ENCODE peak calls at places on chromosome 5, in six cellular contexts. One of them, this sample, is unnamed.

GRCh38 chr5:68419637-68420452 is 204.3 kb downstream of the PIK3R1 start:
- DNase-seq in left lobe of liver: no peak
- DNase-seq in AG08395: peak
- DNase-seq in sigmoid colon: no peak
- DNase-seq in Caki2: peak
- DNase-seq in naive thymus-derived CD8-positive, alpha-beta T cell: no peak
- DNase-seq in this sample: no peak

GRCh38 chr5:149228610-149229297 is 42.9 kb upstream of the AFAP1L1 start:
- DNase-seq in AG08395: peak
- DNase-seq in left lobe of liver: no peak
- DNase-seq in sigmoid colon: peak
- DNase-seq in Caki2: peak
- DNase-seq in naive thymus-derived CD8-positive, alpha-beta T cell: no peak
- DNase-seq in this sample: no peak

GRCh38 chr5:43020294-43020711 is 19.8 kb downstream of the ANXA2R start:
- DNase-seq in AG08395: no peak
- DNase-seq in naive thymus-derived CD8-positive, alpha-beta T cell: no peak
- DNase-seq in left lobe of liver: no peak
- DNase-seq in Caki2: no peak
- DNase-seq in sigmoid colon: no peak
- DNase-seq in this sample: no peak

GRCh38 chr5:15650266-15650665 is 150.3 kb downstream of the FBXL7 start:
- DNase-seq in Caki2: no peak
- DNase-seq in sigmoid colon: no peak
- DNase-seq in naive thymus-derived CD8-positive, alpha-beta T cell: no peak
- DNase-seq in AG08395: no peak
- DNase-seq in left lobe of liver: no peak
- DNase-seq in this sample: no peak

GRCh38 chr5:10489810-10490426 is 48.2 kb downstream of the ROPN1L start:
- DNase-seq in AG08395: no peak
- DNase-seq in left lobe of liver: no peak
- DNase-seq in sigmoid colon: no peak
- DNase-seq in naive thymus-derived CD8-positive, alpha-beta T cell: peak
- DNase-seq in Caki2: no peak
- DNase-seq in this sample: peak

GRCh38 chr5:127386557-127386956 is 96.0 kb downstream of the MEGF10 start:
- DNase-seq in AG08395: no peak
- DNase-seq in Caki2: peak
- DNase-seq in naive thymus-derived CD8-positive, alpha-beta T cell: no peak
- DNase-seq in sigmoid colon: no peak
- DNase-seq in left lobe of liver: no peak
- DNase-seq in this sample: no peak

GRCh38 chr5:142512680-142513042 is 173.2 kb downstream of the FGF1 start:
- DNase-seq in left lobe of liver: no peak
- DNase-seq in naive thymus-derived CD8-positive, alpha-beta T cell: no peak
- DNase-seq in AG08395: peak
- DNase-seq in sigmoid colon: no peak
- DNase-seq in Caki2: peak
- DNase-seq in this sample: no peak

GRCh38 chr5:72503888-72504491 is 3.2 kb downstream of the ZNF366 start:
- DNase-seq in sigmoid colon: no peak
- DNase-seq in naive thymus-derived CD8-positive, alpha-beta T cell: no peak
- DNase-seq in AG08395: peak
- DNase-seq in left lobe of liver: no peak
- DNase-seq in Caki2: peak
- DNase-seq in this sample: no peak

GRCh38 chr5:140182803-140183367 is 7.9 kb downstream of the CYSTM1 start:
- DNase-seq in sigmoid colon: peak
- DNase-seq in AG08395: peak
- DNase-seq in left lobe of liver: no peak
- DNase-seq in naive thymus-derived CD8-positive, alpha-beta T cell: no peak
- DNase-seq in Caki2: peak
- DNase-seq in this sample: no peak

GRCh38 chr5:172690258-172691075 is 49.4 kb downstream of the NEURL1B start:
- DNase-seq in AG08395: no peak
- DNase-seq in left lobe of liver: no peak
- DNase-seq in sigmoid colon: peak
- DNase-seq in naive thymus-derived CD8-positive, alpha-beta T cell: no peak
- DNase-seq in Caki2: no peak
- DNase-seq in this sample: no peak

GRCh38 chr5:57716661-57717060 is 234.1 kb upstream of the ACTBL2 start:
- DNase-seq in left lobe of liver: no peak
- DNase-seq in Caki2: no peak
- DNase-seq in AG08395: no peak
- DNase-seq in sigmoid colon: no peak
- DNase-seq in naive thymus-derived CD8-positive, alpha-beta T cell: no peak
- DNase-seq in this sample: no peak

GRCh38 chr5:83917261-83917908 is 196.7 kb upstream of the HAPLN1 start:
- DNase-seq in left lobe of liver: no peak
- DNase-seq in Caki2: no peak
- DNase-seq in AG08395: no peak
- DNase-seq in sigmoid colon: no peak
- DNase-seq in naive thymus-derived CD8-positive, alpha-beta T cell: no peak
- DNase-seq in this sample: no peak

GRCh38 chr5:34660444-34660843 is 4.3 kb downstream of the RAI14 start:
- DNase-seq in Caki2: peak
- DNase-seq in AG08395: peak
- DNase-seq in naive thymus-derived CD8-positive, alpha-beta T cell: no peak
- DNase-seq in sigmoid colon: no peak
- DNase-seq in left lobe of liver: no peak
- DNase-seq in this sample: no peak

GRCh38 chr5:158154226-158155005 is 295.5 kb upstream of the CLINT1 start:
- DNase-seq in left lobe of liver: no peak
- DNase-seq in AG08395: peak
- DNase-seq in Caki2: peak
- DNase-seq in naive thymus-derived CD8-positive, alpha-beta T cell: no peak
- DNase-seq in sigmoid colon: peak
- DNase-seq in this sample: no peak

GRCh38 chr5:161273410-161273809 is 273.1 kb downstream of the GABRB2 start:
- DNase-seq in left lobe of liver: no peak
- DNase-seq in sigmoid colon: no peak
- DNase-seq in AG08395: peak
- DNase-seq in naive thymus-derived CD8-positive, alpha-beta T cell: no peak
- DNase-seq in Caki2: no peak
- DNase-seq in this sample: no peak

GRCh38 chr5:10601246-10602030 is 37.6 kb downstream of the ANKRD33B start:
- DNase-seq in naive thymus-derived CD8-positive, alpha-beta T cell: no peak
- DNase-seq in AG08395: peak
- DNase-seq in Caki2: peak
- DNase-seq in left lobe of liver: peak
- DNase-seq in sigmoid colon: peak
- DNase-seq in this sample: no peak

GRCh38 chr5:116038817-116039216 is 6.5 kb downstream of the ARL14EPL start:
- DNase-seq in Caki2: no peak
- DNase-seq in naive thymus-derived CD8-positive, alpha-beta T cell: no peak
- DNase-seq in sigmoid colon: no peak
- DNase-seq in left lobe of liver: no peak
- DNase-seq in AG08395: no peak
- DNase-seq in this sample: peak

GRCh38 chr5:71011194-71011792 is 13.8 kb downstream of the NAIP start:
- DNase-seq in Caki2: no peak
- DNase-seq in AG08395: no peak
- DNase-seq in naive thymus-derived CD8-positive, alpha-beta T cell: no peak
- DNase-seq in sigmoid colon: no peak
- DNase-seq in left lobe of liver: no peak
- DNase-seq in this sample: no peak

GRCh38 chr5:141811287-141812155 is 66.7 kb downstream of the PCDH1 start:
- DNase-seq in left lobe of liver: no peak
- DNase-seq in Caki2: no peak
- DNase-seq in sigmoid colon: no peak
- DNase-seq in AG08395: peak
- DNase-seq in naive thymus-derived CD8-positive, alpha-beta T cell: no peak
- DNase-seq in this sample: peak

GRCh38 chr5:67015577-67016290 is 180.9 kb downstream of the CD180 start:
- DNase-seq in Caki2: no peak
- DNase-seq in AG08395: no peak
- DNase-seq in naive thymus-derived CD8-positive, alpha-beta T cell: no peak
- DNase-seq in left lobe of liver: no peak
- DNase-seq in sigmoid colon: no peak
- DNase-seq in this sample: no peak

GRCh38 chr5:45042283-45042682 is 233.5 kb downstream of the MRPS30 start:
- DNase-seq in naive thymus-derived CD8-positive, alpha-beta T cell: no peak
- DNase-seq in Caki2: no peak
- DNase-seq in sigmoid colon: no peak
- DNase-seq in left lobe of liver: no peak
- DNase-seq in AG08395: no peak
- DNase-seq in this sample: no peak

GRCh38 chr5:126368239-126368812 is 54.9 kb upstream of the GRAMD2B start:
- DNase-seq in AG08395: no peak
- DNase-seq in left lobe of liver: no peak
- DNase-seq in Caki2: peak
- DNase-seq in sigmoid colon: peak
- DNase-seq in naive thymus-derived CD8-positive, alpha-beta T cell: no peak
- DNase-seq in this sample: no peak

GRCh38 chr5:82307431-82307830 is 29.3 kb upstream of the RPS23 start:
- DNase-seq in left lobe of liver: no peak
- DNase-seq in Caki2: no peak
- DNase-seq in sigmoid colon: no peak
- DNase-seq in AG08395: peak
- DNase-seq in naive thymus-derived CD8-positive, alpha-beta T cell: no peak
- DNase-seq in this sample: no peak

GRCh38 chr5:141422742-141423291 is 2.0 kb downstream of the PCDHGA11 start:
- DNase-seq in sigmoid colon: no peak
- DNase-seq in left lobe of liver: no peak
- DNase-seq in naive thymus-derived CD8-positive, alpha-beta T cell: no peak
- DNase-seq in Caki2: no peak
- DNase-seq in AG08395: no peak
- DNase-seq in this sample: no peak

GRCh38 chr5:113343343-113343742 is 91.4 kb downstream of the TSSK1B start:
- DNase-seq in sigmoid colon: no peak
- DNase-seq in naive thymus-derived CD8-positive, alpha-beta T cell: no peak
- DNase-seq in AG08395: no peak
- DNase-seq in Caki2: no peak
- DNase-seq in left lobe of liver: no peak
- DNase-seq in this sample: no peak

GRCh38 chr5:111004291-111004690 is 67.2 kb upstream of the TSLP start:
- DNase-seq in Caki2: no peak
- DNase-seq in AG08395: no peak
- DNase-seq in naive thymus-derived CD8-positive, alpha-beta T cell: no peak
- DNase-seq in sigmoid colon: no peak
- DNase-seq in left lobe of liver: no peak
- DNase-seq in this sample: no peak

GRCh38 chr5:102421647-102422046 is 77.2 kb downstream of the SLCO6A1 start:
- DNase-seq in sigmoid colon: no peak
- DNase-seq in left lobe of liver: peak
- DNase-seq in AG08395: no peak
- DNase-seq in naive thymus-derived CD8-positive, alpha-beta T cell: no peak
- DNase-seq in Caki2: peak
- DNase-seq in this sample: no peak

GRCh38 chr5:149780043-149780737 is 50.1 kb downstream of the PPARGC1B start:
- DNase-seq in naive thymus-derived CD8-positive, alpha-beta T cell: no peak
- DNase-seq in left lobe of liver: no peak
- DNase-seq in sigmoid colon: no peak
- DNase-seq in Caki2: no peak
- DNase-seq in AG08395: no peak
- DNase-seq in this sample: no peak

GRCh38 chr5:35120745-35121144 is 73.0 kb upstream of the AGXT2 start:
- DNase-seq in left lobe of liver: no peak
- DNase-seq in Caki2: no peak
- DNase-seq in naive thymus-derived CD8-positive, alpha-beta T cell: no peak
- DNase-seq in sigmoid colon: no peak
- DNase-seq in AG08395: no peak
- DNase-seq in this sample: no peak

GRCh38 chr5:150001660-150002493 is 1.3 kb downstream of the HMGXB3 start:
- DNase-seq in Caki2: peak
- DNase-seq in naive thymus-derived CD8-positive, alpha-beta T cell: peak
- DNase-seq in left lobe of liver: peak
- DNase-seq in AG08395: peak
- DNase-seq in sigmoid colon: peak
- DNase-seq in this sample: peak

GRCh38 chr5:149372041-149372805 is 6.9 kb downstream of the IL17B start:
- DNase-seq in sigmoid colon: no peak
- DNase-seq in AG08395: no peak
- DNase-seq in Caki2: no peak
- DNase-seq in left lobe of liver: no peak
- DNase-seq in naive thymus-derived CD8-positive, alpha-beta T cell: no peak
- DNase-seq in this sample: no peak

GRCh38 chr5:102018279-102018678 is 277.8 kb downstream of the SLCO4C1 start:
- DNase-seq in left lobe of liver: no peak
- DNase-seq in AG08395: no peak
- DNase-seq in Caki2: no peak
- DNase-seq in naive thymus-derived CD8-positive, alpha-beta T cell: no peak
- DNase-seq in sigmoid colon: no peak
- DNase-seq in this sample: no peak

GRCh38 chr5:167804512-167805220 is 486.8 kb upstream of the WWC1 start:
- DNase-seq in AG08395: no peak
- DNase-seq in naive thymus-derived CD8-positive, alpha-beta T cell: no peak
- DNase-seq in sigmoid colon: no peak
- DNase-seq in left lobe of liver: no peak
- DNase-seq in Caki2: no peak
- DNase-seq in this sample: no peak

GRCh38 chr5:76175821-76176403 is 92.7 kb downstream of the SV2C start:
- DNase-seq in naive thymus-derived CD8-positive, alpha-beta T cell: peak
- DNase-seq in left lobe of liver: no peak
- DNase-seq in sigmoid colon: no peak
- DNase-seq in Caki2: no peak
- DNase-seq in AG08395: no peak
- DNase-seq in this sample: peak